ENCODE peak calls at places on chromosomes 13 and 19, in ten cellular contexts. V is MCF 10A; N is CD8-positive, alpha-beta T cell; O is GM18507; H is left ventricle myocardium superior; M is NCI-H1105; C is retinal pigment epithelial cell; D is progenitor cell of endocrine pancreas; L is activated naive CD4-positive, alpha-beta T cell treated with anti-CD3 and anti-CD28 coated beads, Interleukin-2, amount 50 U/mL, for 72 hours; T is EL. G is an unnamed sample.

GRCh38 chr13:41835871-41836270 is 125.0 kb downstream of the VWA8 start:
- DNase-seq in T (peak), V (no peak), H (no peak), C (no peak), N (no peak), O (no peak), L (no peak), D (no peak), M (no peak), G (no peak)

GRCh38 chr13:78806457-78806856 is 147.5 kb upstream of the OBI1 start:
- DNase-seq in T (no peak), M (no peak), L (no peak), D (no peak), N (no peak), C (no peak), V (peak), O (no peak), H (no peak), G (no peak)

GRCh38 chr13:27967203-27967735 is 1.8 kb downstream of the CDX2 start:
- DNase-seq in M (no peak), L (no peak), O (no peak), T (no peak), V (no peak), C (no peak), N (no peak), H (no peak), D (no peak), G (no peak)

GRCh38 chr19:40055832-40056504 is at the start of gene ZNF780B:
- DNase-seq in M (peak), N (peak), C (no peak), O (peak), D (peak), V (peak), T (peak), H (peak), L (peak), G (peak)

GRCh38 chr19:53942001-53942786 is 20.5 kb upstream of the CACNG8 start:
- DNase-seq in T (peak), M (no peak), V (no peak), D (peak), C (no peak), L (no peak), H (no peak), N (no peak), O (no peak), G (no peak)

GRCh38 chr19:43464089-43464775 is 1.2 kb downstream of the LYPD3 start:
- DNase-seq in H (peak), L (no peak), M (peak), D (peak), O (peak), T (no peak), C (no peak), N (peak), V (no peak), G (peak)

GRCh38 chr13:72384879-72385278 is 342.6 kb downstream of the MZT1 start:
- DNase-seq in O (no peak), N (no peak), M (no peak), D (no peak), L (no peak), H (no peak), C (peak), T (peak), V (peak), G (no peak)

GRCh38 chr19:58356236-58356970 is 3.1 kb upstream of the A1BG start:
- DNase-seq in L (no peak), N (peak), D (no peak), H (peak), V (no peak), C (no peak), M (no peak), T (peak), O (no peak), G (no peak)

GRCh38 chr19:36265064-36265463 is 50.2 kb downstream of the ZNF146 start:
- DNase-seq in D (no peak), H (peak), C (no peak), O (no peak), M (no peak), V (no peak), L (no peak), N (no peak), T (no peak), G (no peak)

GRCh38 chr13:42777476-42777875 is 3.9 kb upstream of the FAM216B start:
- DNase-seq in M (no peak), H (no peak), D (no peak), L (no peak), V (no peak), C (no peak), O (no peak), N (no peak), T (no peak), G (no peak)